ENCODE peak calls at places on chromosomes 7 and 10, in five cellular contexts. One of them, this sample, is unnamed.

GRCh38 chr10:105347487-105347886 is 706.4 kb downstream of the SORCS3 start:
- DNase-seq in bronchial epithelial cell: peak
- DNase-seq in CD8-positive, alpha-beta T cell: no peak
- DNase-seq in AG04450: no peak
- DNase-seq in GM12864: no peak
- DNase-seq in this sample: no peak

GRCh38 chr10:8042032-8042863 is 12.2 kb upstream of the GATA3 start:
- DNase-seq in bronchial epithelial cell: no peak
- DNase-seq in CD8-positive, alpha-beta T cell: no peak
- DNase-seq in AG04450: no peak
- DNase-seq in GM12864: no peak
- DNase-seq in this sample: no peak

GRCh38 chr7:128219646-128220045 is 21.4 kb upstream of the LEP start:
- DNase-seq in bronchial epithelial cell: no peak
- DNase-seq in CD8-positive, alpha-beta T cell: no peak
- DNase-seq in AG04450: no peak
- DNase-seq in GM12864: no peak
- DNase-seq in this sample: no peak

GRCh38 chr7:135076882-135077281 is 71.0 kb upstream of the TMEM140 start:
- DNase-seq in bronchial epithelial cell: no peak
- DNase-seq in CD8-positive, alpha-beta T cell: no peak
- DNase-seq in AG04450: no peak
- DNase-seq in GM12864: no peak
- DNase-seq in this sample: no peak

GRCh38 chr7:92678291-92678920 is 88.2 kb upstream of the FAM133B start:
- DNase-seq in bronchial epithelial cell: no peak
- DNase-seq in CD8-positive, alpha-beta T cell: no peak
- DNase-seq in AG04450: no peak
- DNase-seq in GM12864: no peak
- DNase-seq in this sample: no peak

GRCh38 chr7:13920053-13920697 is 69.3 kb downstream of the ETV1 start:
- DNase-seq in bronchial epithelial cell: peak
- DNase-seq in CD8-positive, alpha-beta T cell: no peak
- DNase-seq in AG04450: peak
- DNase-seq in GM12864: no peak
- DNase-seq in this sample: peak

GRCh38 chr7:31095286-31096197 is 43.4 kb downstream of the ADCYAP1R1 start:
- DNase-seq in bronchial epithelial cell: no peak
- DNase-seq in CD8-positive, alpha-beta T cell: no peak
- DNase-seq in AG04450: no peak
- DNase-seq in GM12864: no peak
- DNase-seq in this sample: no peak

GRCh38 chr10:101559596-101560292 is 28.3 kb downstream of the POLL start:
- DNase-seq in bronchial epithelial cell: no peak
- DNase-seq in CD8-positive, alpha-beta T cell: no peak
- DNase-seq in AG04450: no peak
- DNase-seq in GM12864: no peak
- DNase-seq in this sample: no peak

GRCh38 chr10:57983226-57983870 is 284.3 kb downstream of the IPMK start:
- DNase-seq in bronchial epithelial cell: peak
- DNase-seq in CD8-positive, alpha-beta T cell: no peak
- DNase-seq in AG04450: no peak
- DNase-seq in GM12864: no peak
- DNase-seq in this sample: peak

GRCh38 chr10:113620486-113620885 is 43.4 kb downstream of the NRAP start:
- DNase-seq in bronchial epithelial cell: no peak
- DNase-seq in CD8-positive, alpha-beta T cell: no peak
- DNase-seq in AG04450: no peak
- DNase-seq in GM12864: no peak
- DNase-seq in this sample: no peak

GRCh38 chr10:500876-501275 is 188.6 kb downstream of the DIP2C start:
- DNase-seq in bronchial epithelial cell: no peak
- DNase-seq in CD8-positive, alpha-beta T cell: no peak
- DNase-seq in AG04450: no peak
- DNase-seq in GM12864: no peak
- DNase-seq in this sample: peak

GRCh38 chr10:42973870-42974692 is 102.8 kb upstream of the RET start:
- DNase-seq in bronchial epithelial cell: no peak
- DNase-seq in CD8-positive, alpha-beta T cell: no peak
- DNase-seq in AG04450: no peak
- DNase-seq in GM12864: no peak
- DNase-seq in this sample: no peak

GRCh38 chr7:64905133-64905532 is 2.1 kb downstream of the ZNF273 start:
- DNase-seq in bronchial epithelial cell: no peak
- DNase-seq in CD8-positive, alpha-beta T cell: no peak
- DNase-seq in AG04450: no peak
- DNase-seq in GM12864: no peak
- DNase-seq in this sample: peak
- H3K4me3 ChIP-seq in bronchial epithelial cell: no peak
- H3K4me3 ChIP-seq in CD8-positive, alpha-beta T cell: no peak
- H3K4me3 ChIP-seq in AG04450: no peak
- H3K4me3 ChIP-seq in GM12864: no peak
- H3K4me3 ChIP-seq in this sample: no peak

GRCh38 chr10:12729885-12730284 is 271.6 kb downstream of the CCDC3 start:
- DNase-seq in bronchial epithelial cell: no peak
- DNase-seq in CD8-positive, alpha-beta T cell: no peak
- DNase-seq in AG04450: no peak
- DNase-seq in GM12864: no peak
- DNase-seq in this sample: no peak
- TF ChIP-seq CTCF in bronchial epithelial cell: peak
- TF ChIP-seq CTCF in CD8-positive, alpha-beta T cell: no peak
- TF ChIP-seq CTCF in AG04450: peak
- TF ChIP-seq CTCF in GM12864: peak
- TF ChIP-seq CTCF in this sample: peak

GRCh38 chr10:45424668-45425404 is 50.8 kb downstream of the ALOX5 start:
- DNase-seq in bronchial epithelial cell: no peak
- DNase-seq in CD8-positive, alpha-beta T cell: no peak
- DNase-seq in AG04450: no peak
- DNase-seq in GM12864: no peak
- DNase-seq in this sample: no peak
- H3K4me3 ChIP-seq in bronchial epithelial cell: no peak
- H3K4me3 ChIP-seq in CD8-positive, alpha-beta T cell: no peak
- H3K4me3 ChIP-seq in AG04450: no peak
- H3K4me3 ChIP-seq in GM12864: no peak
- H3K4me3 ChIP-seq in this sample: no peak

GRCh38 chr10:78184851-78185692 is 151.4 kb downstream of the RPS24 start:
- DNase-seq in bronchial epithelial cell: no peak
- DNase-seq in CD8-positive, alpha-beta T cell: no peak
- DNase-seq in AG04450: no peak
- DNase-seq in GM12864: no peak
- DNase-seq in this sample: no peak

GRCh38 chr10:78187371-78187770 is 153.7 kb downstream of the RPS24 start:
- DNase-seq in bronchial epithelial cell: no peak
- DNase-seq in CD8-positive, alpha-beta T cell: no peak
- DNase-seq in AG04450: no peak
- DNase-seq in GM12864: no peak
- DNase-seq in this sample: no peak

GRCh38 chr10:78188459-78188858 is 154.8 kb downstream of the RPS24 start:
- DNase-seq in bronchial epithelial cell: no peak
- DNase-seq in CD8-positive, alpha-beta T cell: no peak
- DNase-seq in AG04450: no peak
- DNase-seq in GM12864: no peak
- DNase-seq in this sample: no peak

GRCh38 chr10:78182841-78183240 is 149.2 kb downstream of the RPS24 start:
- DNase-seq in bronchial epithelial cell: no peak
- DNase-seq in CD8-positive, alpha-beta T cell: no peak
- DNase-seq in AG04450: no peak
- DNase-seq in GM12864: no peak
- DNase-seq in this sample: no peak

DNA sequence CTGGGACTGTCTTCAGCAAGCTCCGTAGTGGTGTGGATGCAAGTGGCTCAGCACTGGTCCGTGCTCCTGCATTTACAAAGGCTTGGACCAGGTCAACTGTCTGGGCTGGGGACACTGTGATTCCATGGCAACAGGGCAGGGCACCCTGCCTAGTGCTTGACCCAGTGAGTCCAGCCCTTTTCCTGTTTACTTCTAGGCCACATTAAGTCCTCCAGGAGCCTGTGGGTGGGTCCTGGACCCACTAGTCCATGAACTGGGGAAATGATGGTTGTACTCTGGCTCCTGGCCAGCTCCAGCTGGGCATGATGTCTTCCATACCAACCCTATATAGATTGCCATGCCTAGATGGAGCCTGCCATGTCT is 152.0 kb downstream of the RPS24 start:
- DNase-seq in bronchial epithelial cell: no peak
- DNase-seq in CD8-positive, alpha-beta T cell: no peak
- DNase-seq in AG04450: no peak
- DNase-seq in GM12864: no peak
- DNase-seq in this sample: no peak
- TF ChIP-seq CTCF in bronchial epithelial cell: no peak
- TF ChIP-seq CTCF in CD8-positive, alpha-beta T cell: no peak
- TF ChIP-seq CTCF in AG04450: no peak
- TF ChIP-seq CTCF in GM12864: no peak
- TF ChIP-seq CTCF in this sample: no peak

GRCh38 chr7:151064454-151064853 is 5.1 kb downstream of the SLC4A2 start:
- DNase-seq in bronchial epithelial cell: no peak
- DNase-seq in CD8-positive, alpha-beta T cell: no peak
- DNase-seq in AG04450: no peak
- DNase-seq in GM12864: no peak
- DNase-seq in this sample: no peak

GRCh38 chr7:151061241-151062110 is 2.1 kb downstream of the SLC4A2 start:
- DNase-seq in bronchial epithelial cell: no peak
- DNase-seq in CD8-positive, alpha-beta T cell: no peak
- DNase-seq in AG04450: no peak
- DNase-seq in GM12864: no peak
- DNase-seq in this sample: no peak

GRCh38 chr7:151062111-151062398 is 2.7 kb downstream of the SLC4A2 start:
- DNase-seq in bronchial epithelial cell: no peak
- DNase-seq in CD8-positive, alpha-beta T cell: no peak
- DNase-seq in AG04450: no peak
- DNase-seq in GM12864: no peak
- DNase-seq in this sample: no peak

GRCh38 chr7:151062399-151063211 is 3.2 kb downstream of the SLC4A2 start:
- DNase-seq in bronchial epithelial cell: no peak
- DNase-seq in CD8-positive, alpha-beta T cell: no peak
- DNase-seq in AG04450: no peak
- DNase-seq in GM12864: no peak
- DNase-seq in this sample: peak

DNA sequence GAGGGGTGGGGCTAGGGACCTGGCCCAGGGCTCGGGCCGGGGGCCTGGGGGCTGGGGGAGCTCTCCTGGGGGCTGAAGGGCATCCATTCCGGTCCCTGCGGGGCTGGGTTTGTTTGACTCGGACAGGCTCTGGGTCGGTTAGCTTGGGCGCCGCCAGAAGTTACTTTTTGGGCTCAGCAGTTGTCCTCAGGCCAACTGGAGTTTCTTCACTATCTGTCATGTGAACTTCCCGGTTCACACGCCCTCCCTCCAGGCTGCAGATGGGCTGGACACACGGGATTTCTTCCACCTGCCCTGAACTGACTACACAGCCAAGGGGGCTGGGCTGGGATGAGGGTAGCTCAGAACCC is 3.8 kb downstream of the SLC4A2 start:
- DNase-seq in bronchial epithelial cell: no peak
- DNase-seq in CD8-positive, alpha-beta T cell: no peak
- DNase-seq in AG04450: no peak
- DNase-seq in GM12864: no peak
- DNase-seq in this sample: peak
- H3K4me3 ChIP-seq in bronchial epithelial cell: no peak
- H3K4me3 ChIP-seq in CD8-positive, alpha-beta T cell: no peak
- H3K4me3 ChIP-seq in AG04450: peak
- H3K4me3 ChIP-seq in GM12864: no peak
- H3K4me3 ChIP-seq in this sample: no peak

GRCh38 chr10:121664671-121665070 is 66.4 kb upstream of the FGFR2 start:
- DNase-seq in bronchial epithelial cell: peak
- DNase-seq in CD8-positive, alpha-beta T cell: no peak
- DNase-seq in AG04450: no peak
- DNase-seq in GM12864: no peak
- DNase-seq in this sample: no peak

GRCh38 chr10:121662945-121663917 is 65.0 kb upstream of the FGFR2 start:
- DNase-seq in bronchial epithelial cell: peak
- DNase-seq in CD8-positive, alpha-beta T cell: no peak
- DNase-seq in AG04450: no peak
- DNase-seq in GM12864: no peak
- DNase-seq in this sample: no peak

GRCh38 chr10:121668336-121669009 is 70.2 kb upstream of the FGFR2 start:
- DNase-seq in bronchial epithelial cell: peak
- DNase-seq in CD8-positive, alpha-beta T cell: no peak
- DNase-seq in AG04450: no peak
- DNase-seq in GM12864: no peak
- DNase-seq in this sample: no peak

GRCh38 chr10:121667948-121668335 is 69.7 kb upstream of the FGFR2 start:
- DNase-seq in bronchial epithelial cell: peak
- DNase-seq in CD8-positive, alpha-beta T cell: no peak
- DNase-seq in AG04450: no peak
- DNase-seq in GM12864: no peak
- DNase-seq in this sample: no peak

DNA sequence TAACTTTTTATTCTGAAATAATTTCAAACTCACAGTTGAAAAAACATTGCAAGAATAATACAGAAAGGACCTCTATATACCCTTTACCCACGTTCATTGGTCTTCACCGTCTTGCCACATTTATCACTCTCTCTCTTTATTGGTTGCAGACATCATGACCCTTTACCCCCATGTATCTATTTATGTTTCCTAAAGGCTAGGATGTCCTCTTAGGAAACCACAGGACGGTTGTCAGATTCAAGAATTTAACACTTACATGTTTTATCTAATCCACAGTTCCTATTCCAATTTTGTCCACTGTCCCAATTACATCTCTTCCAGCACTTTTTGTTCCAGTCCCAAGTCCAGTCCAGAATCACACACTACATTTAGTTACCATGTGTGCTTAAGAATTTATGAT is 67.6 kb upstream of the FGFR2 start:
- DNase-seq in bronchial epithelial cell: no peak
- DNase-seq in CD8-positive, alpha-beta T cell: no peak
- DNase-seq in AG04450: no peak
- DNase-seq in GM12864: no peak
- DNase-seq in this sample: no peak
- TF ChIP-seq CTCF in bronchial epithelial cell: no peak
- TF ChIP-seq CTCF in CD8-positive, alpha-beta T cell: no peak
- TF ChIP-seq CTCF in AG04450: no peak
- TF ChIP-seq CTCF in GM12864: no peak
- TF ChIP-seq CTCF in this sample: no peak

GRCh38 chr10:98306501-98306900 is 38.5 kb upstream of the LOXL4 start:
- DNase-seq in bronchial epithelial cell: no peak
- DNase-seq in CD8-positive, alpha-beta T cell: no peak
- DNase-seq in AG04450: no peak
- DNase-seq in GM12864: no peak
- DNase-seq in this sample: no peak

GRCh38 chr10:98307916-98308315 is 39.9 kb upstream of the LOXL4 start:
- DNase-seq in bronchial epithelial cell: no peak
- DNase-seq in CD8-positive, alpha-beta T cell: no peak
- DNase-seq in AG04450: no peak
- DNase-seq in GM12864: no peak
- DNase-seq in this sample: no peak

GRCh38 chr10:98310721-98311120 is 42.7 kb upstream of the LOXL4 start:
- DNase-seq in bronchial epithelial cell: no peak
- DNase-seq in CD8-positive, alpha-beta T cell: no peak
- DNase-seq in AG04450: no peak
- DNase-seq in GM12864: no peak
- DNase-seq in this sample: no peak

GRCh38 chr10:98309366-98310355 is 41.7 kb upstream of the LOXL4 start:
- DNase-seq in bronchial epithelial cell: peak
- DNase-seq in CD8-positive, alpha-beta T cell: no peak
- DNase-seq in AG04450: peak
- DNase-seq in GM12864: no peak
- DNase-seq in this sample: peak

GRCh38 chr10:98308602-98309365 is 40.8 kb upstream of the LOXL4 start:
- DNase-seq in bronchial epithelial cell: no peak
- DNase-seq in CD8-positive, alpha-beta T cell: no peak
- DNase-seq in AG04450: no peak
- DNase-seq in GM12864: no peak
- DNase-seq in this sample: no peak
- H3K4me3 ChIP-seq in bronchial epithelial cell: no peak
- H3K4me3 ChIP-seq in CD8-positive, alpha-beta T cell: no peak
- H3K4me3 ChIP-seq in AG04450: no peak
- H3K4me3 ChIP-seq in GM12864: no peak
- H3K4me3 ChIP-seq in this sample: peak